ENCODE peak calls at places on chromosomes 4 and X, in six cellular contexts. I is K562, R is A549, C is HepG2, L is endothelial cell of umbilical vein, J is GM12878. P is an unnamed sample.

GRCh38 chr4:80033581-80033980 is 39.4 kb downstream of the ANTXR2 start:
- DNase-seq in C (no peak), I (peak; percentile 20), R (no peak), J (no peak), L (no peak), P (no peak)

GRCh38 chr4:105622269-105622668 is 69.8 kb downstream of the ARHGEF38 start:
- DNase-seq in J (no peak), C (no peak), I (no peak), R (no peak), L (no peak), P (no peak)

GRCh38 chrX:54495814-54496516 is at the start of gene FGD1:
- DNase-seq in C (no peak), J (no peak), R (peak; percentile 82), I (peak; percentile 79), L (peak; percentile 60), P (peak; percentile 17)

GRCh38 chrX:40877869-40878268 is 142.5 kb upstream of the MED14 start:
- DNase-seq in L (peak; percentile 60), I (peak; percentile 16), C (peak; percentile 8), R (no peak), J (no peak), P (peak; percentile 31)

GRCh38 chr4:1244081-1244977 is 4.6 kb downstream of the CTBP1 start:
- DNase-seq in I (peak; percentile 9), L (no peak), R (no peak), J (no peak), C (no peak), P (no peak)

GRCh38 chr4:10960386-10960785 is 275.8 kb upstream of the CLNK start:
- DNase-seq in I (no peak), J (no peak), C (no peak), R (no peak), L (no peak), P (no peak)

GRCh38 chr4:136831553-136831952 is 700.7 kb downstream of the PCDH18 start:
- DNase-seq in J (no peak), R (no peak), L (no peak), C (no peak), I (no peak), P (peak; percentile 11)

GRCh38 chr4:75099321-75099720 is 166.4 kb downstream of the PARM1 start:
- DNase-seq in R (no peak), J (peak; percentile 56), I (no peak), L (no peak), C (no peak), P (no peak)

GRCh38 chr4:102599455-102599854 is 98.3 kb downstream of the NFKB1 start:
- DNase-seq in J (no peak), I (no peak), C (no peak), L (no peak), R (no peak), P (no peak)

GRCh38 chr4:148216866-148217814 is 225.1 kb downstream of the NR3C2 start:
- DNase-seq in C (no peak), J (peak; percentile 41), R (no peak), L (peak; percentile 20), I (no peak), P (no peak)

GRCh38 chr4:4426511-4427477 is 39.9 kb downstream of the NSG1 start:
- DNase-seq in I (no peak), L (no peak), C (no peak), R (no peak), J (no peak), P (no peak)

GRCh38 chr4:110619401-110620247 is 3.3 kb downstream of the PITX2 start:
- DNase-seq in J (no peak), L (no peak), C (no peak), I (no peak), R (no peak), P (no peak)

GRCh38 chr4:3112241-3112978 is 37.9 kb downstream of the HTT start:
- DNase-seq in R (no peak), L (peak; percentile 39), J (no peak), C (no peak), I (no peak), P (no peak)

GRCh38 chr4:168708108-168708507 is 211.3 kb downstream of the PALLD start:
- DNase-seq in R (no peak), I (no peak), C (no peak), L (no peak), J (no peak), P (no peak)

GRCh38 chrX:108699368-108699767 is 37.0 kb downstream of the IRS4 start:
- DNase-seq in J (peak; percentile 7), C (peak; percentile 13), I (peak; percentile 5), L (peak; percentile 42), R (peak; percentile 5), P (peak; percentile 31)

GRCh38 chr4:124322234-124322831 is 390.2 kb downstream of the ANKRD50 start:
- DNase-seq in C (peak; percentile 8), J (no peak), R (peak; percentile 3), I (peak; percentile 9), L (peak; percentile 56), P (peak; percentile 44)

GRCh38 chr4:73897380-73898136 is 28.4 kb downstream of the CXCL1 start:
- DNase-seq in R (no peak), C (no peak), I (no peak), J (no peak), L (no peak), P (no peak)

GRCh38 chr4:73682508-73682907 is 57.9 kb upstream of the CXCL8 start:
- DNase-seq in I (no peak), R (no peak), L (no peak), J (no peak), C (no peak), P (no peak)

GRCh38 chr4:41160010-41160789 is 54.1 kb downstream of the APBB2 start:
- DNase-seq in J (no peak), L (peak; percentile 98), R (peak; percentile 37), C (no peak), I (no peak), P (no peak)

GRCh38 chr4:166012129-166013078 is 139.4 kb downstream of the TLL1 start:
- DNase-seq in J (no peak), I (no peak), R (no peak), C (no peak), L (no peak), P (no peak)

GRCh38 chrX:131728295-131729145 is 184.6 kb downstream of the OR13H1 start:
- DNase-seq in I (no peak), C (no peak), R (no peak), J (peak; percentile 84), L (no peak), P (no peak)

GRCh38 chr4:27010334-27010940 is 149.8 kb downstream of the STIM2 start:
- DNase-seq in L (peak; percentile 77), J (peak; percentile 16), R (peak; percentile 10), I (peak; percentile 29), C (peak; percentile 46), P (peak; percentile 75)

GRCh38 chr4:14176613-14177012 is 549.1 kb upstream of the BOD1L1 start:
- DNase-seq in J (no peak), R (no peak), L (no peak), C (no peak), I (no peak), P (no peak)
- TF ChIP-seq MYC in J (no peak), R (no peak), L (no peak), C (no peak), I (no peak), P (no peak)

GRCh38 chrX:109874548-109874947 is 128.4 kb upstream of the TMEM164 start:
- DNase-seq in I (no peak), J (no peak), R (no peak), C (no peak), L (no peak), P (no peak)
- TF ChIP-seq MYC in I (no peak), J (no peak), R (no peak), C (no peak), L (no peak), P (no peak)

DNA sequence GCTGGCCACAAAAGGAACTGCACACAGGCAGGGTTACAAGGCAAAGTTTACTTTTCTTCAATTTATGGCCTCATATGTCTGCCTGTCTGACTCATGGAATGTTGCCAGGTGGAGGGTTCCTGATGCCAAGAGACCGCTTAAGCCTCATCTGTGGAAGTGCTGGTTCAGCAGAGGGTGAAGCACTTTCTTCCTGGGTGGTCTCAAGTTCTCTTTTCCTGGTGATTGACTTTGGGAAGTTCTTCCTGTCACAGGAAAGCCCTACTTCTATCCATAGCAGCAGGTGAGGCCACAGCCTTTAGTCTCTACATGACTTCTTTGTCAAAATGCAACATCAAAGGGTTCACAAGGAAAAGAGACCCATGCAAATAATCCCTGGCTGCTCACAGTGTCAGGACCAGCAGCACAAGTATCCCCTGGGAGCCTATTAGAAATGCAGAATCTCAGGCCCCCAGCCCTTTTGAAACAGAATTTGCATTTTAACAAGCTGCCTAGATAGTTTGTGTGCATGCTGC is 81.4 kb upstream of the IGFBP7 start:
- DNase-seq in I (no peak), R (no peak), C (no peak), J (no peak), L (peak; percentile 37), P (no peak)
- TF ChIP-seq MYC in I (no peak), R (no peak), C (no peak), J (no peak), L (no peak), P (no peak)

DNA sequence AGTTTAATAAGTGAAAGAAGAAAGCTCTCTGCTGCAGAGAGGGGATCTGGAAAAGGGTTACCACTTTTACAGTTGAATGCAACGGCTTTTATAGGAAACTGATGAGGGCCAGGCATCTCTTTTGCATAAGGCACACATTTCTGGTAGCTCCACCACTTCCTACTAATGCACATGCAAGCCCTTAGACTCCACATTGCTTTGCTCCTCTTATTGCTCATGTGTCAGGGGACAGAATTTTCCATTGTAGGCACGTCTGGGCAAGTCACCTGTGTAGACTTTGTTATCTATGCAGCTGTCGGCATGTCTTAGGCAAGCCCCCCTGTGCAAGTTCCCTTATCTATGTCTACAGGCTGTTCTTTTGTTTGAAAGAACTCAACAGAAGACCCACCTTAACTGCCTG is 294.6 kb upstream of the STS start:
- DNase-seq in L (no peak), I (no peak), J (no peak), C (no peak), R (no peak), P (no peak)
- TF ChIP-seq MYC in L (no peak), I (no peak), J (no peak), C (no peak), R (no peak), P (no peak)

DNA sequence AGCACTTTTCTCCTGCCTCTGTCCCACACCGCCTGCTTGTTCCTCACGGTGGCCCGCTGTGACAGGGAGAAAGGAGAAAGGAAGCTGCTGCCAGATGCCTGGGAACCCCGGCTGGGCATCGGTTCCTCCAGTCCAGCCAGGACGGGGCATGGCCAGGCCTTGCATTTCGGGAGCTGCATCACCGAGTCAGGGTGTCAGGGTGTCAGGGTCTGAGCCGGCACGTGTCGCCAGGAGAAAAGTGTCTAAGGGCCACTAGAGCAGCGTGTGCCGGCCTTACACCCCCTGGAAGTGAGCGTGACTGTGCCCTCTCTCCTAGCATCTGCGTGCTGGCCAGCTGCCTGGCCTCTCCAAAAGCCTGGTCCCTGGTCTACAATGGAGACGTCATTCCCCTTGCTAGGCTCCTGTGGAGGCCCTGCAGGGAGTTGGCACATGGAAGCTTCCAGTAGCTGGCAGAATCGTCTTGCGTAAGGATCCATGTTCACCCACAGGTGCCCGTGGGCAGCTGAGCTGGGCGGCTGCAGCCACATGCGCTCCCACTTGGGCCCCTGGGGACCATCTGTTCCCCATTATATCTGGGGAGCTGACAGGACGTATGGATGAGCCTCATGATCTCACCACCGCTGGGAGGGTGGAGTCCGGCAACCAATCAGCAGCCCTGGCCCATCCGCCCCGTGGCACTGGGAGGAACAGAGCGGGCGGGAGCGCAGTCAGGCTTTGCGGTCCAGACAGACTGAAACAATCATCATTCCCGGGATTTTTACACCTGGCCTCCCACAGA is 39.9 kb upstream of the HMX1 start:
- DNase-seq in R (no peak), L (no peak), J (no peak), I (no peak), C (no peak), P (peak; percentile 3)
- TF ChIP-seq MYC in R (no peak), L (no peak), J (no peak), I (no peak), C (no peak), P (no peak)

P was measured in NB4.